ENCODE peak calls at places on chromosomes 11 and 22, in seven cellular contexts. A is HepG2, Q is HCT116, W is SK-N-SH, I is K562, R is GM12878, M is H1. V is an unnamed sample.
A peak's percentile ranks its signal among the peaks of the same experiment; 100 is the strongest.

GRCh38 chr11:40722179-40722795 is 737.2 kb downstream of the LRRC4C start:
- DNase-seq in Q (no peak), M (peak; percentile 72), A (peak; percentile 15), W (peak; percentile 44), R (no peak), I (peak; percentile 7), V (peak; percentile 58)

GRCh38 chr22:44913198-44913983 is 96.4 kb downstream of the PHF21B start:
- DNase-seq in I (no peak), M (no peak), R (no peak), W (no peak), Q (no peak), A (no peak), V (no peak)

GRCh38 chr11:13884159-13884799 is 78.2 kb upstream of the SPON1 start:
- DNase-seq in Q (no peak), A (no peak), R (no peak), I (no peak), M (no peak), W (no peak), V (no peak)

GRCh38 chr22:18091478-18091877 is 13.7 kb downstream of the PEX26 start:
- DNase-seq in W (no peak), M (no peak), Q (no peak), A (no peak), R (no peak), I (no peak), V (no peak)

GRCh38 chr11:114192841-114193389 is 103.3 kb upstream of the NNMT start:
- DNase-seq in A (no peak), W (no peak), R (no peak), I (no peak), Q (no peak), M (no peak), V (no peak)

GRCh38 chr22:44888491-44888941 is 121.3 kb downstream of the PHF21B start:
- DNase-seq in Q (no peak), I (no peak), R (no peak), M (no peak), A (no peak), W (no peak), V (no peak)

GRCh38 chr22:32775957-32776356 is 25.5 kb upstream of the TIMP3 start:
- DNase-seq in M (no peak), Q (no peak), W (peak; percentile 43), R (no peak), I (no peak), A (peak; percentile 68), V (no peak)

GRCh38 chr11:59654893-59655292 is 13.9 kb downstream of the PATL1 start:
- DNase-seq in Q (no peak), I (no peak), A (no peak), R (no peak), M (no peak), W (no peak), V (no peak)

GRCh38 chr11:57641011-57641410 is 8.7 kb downstream of the YPEL4 start:
- DNase-seq in M (no peak), Q (no peak), I (peak; percentile 34), R (no peak), W (no peak), A (no peak), V (no peak)

GRCh38 chr11:36818410-36818809 is 220.4 kb upstream of the RAG2 start:
- DNase-seq in R (no peak), M (peak; percentile 76), I (no peak), W (peak; percentile 19), A (no peak), Q (peak; percentile 6), V (peak; percentile 8)

GRCh38 chr11:67998150-67999045 is 5.5 kb downstream of the UNC93B1 start:
- DNase-seq in W (peak; percentile 10), M (no peak), Q (no peak), I (no peak), R (no peak), A (no peak), V (no peak)

GRCh38 chr11:75369846-75370245 is 18.4 kb upstream of the ARRB1 start:
- DNase-seq in M (no peak), Q (no peak), I (no peak), R (no peak), A (no peak), W (no peak), V (no peak)

GRCh38 chr11:89175796-89176195 is 1.9 kb upstream of the TYR start:
- DNase-seq in I (no peak), R (no peak), Q (no peak), M (no peak), A (no peak), W (no peak), V (no peak)

GRCh38 chr11:82546556-82547162 is 187.0 kb downstream of the FAM181B start:
- DNase-seq in I (no peak), Q (no peak), A (no peak), M (no peak), W (no peak), R (no peak), V (no peak)

GRCh38 chr11:34789196-34789834 is 126.9 kb downstream of the APIP start:
- DNase-seq in M (no peak), W (no peak), R (no peak), A (no peak), I (no peak), Q (no peak), V (no peak)

GRCh38 chr11:86211619-86212018 is 32.9 kb upstream of the EED start:
- DNase-seq in W (no peak), R (peak; percentile 74), Q (no peak), A (no peak), I (no peak), M (no peak), V (no peak)

GRCh38 chr11:86210898-86211297 is 33.7 kb upstream of the EED start:
- DNase-seq in W (no peak), M (no peak), I (no peak), A (no peak), Q (no peak), R (no peak), V (no peak)

GRCh38 chr11:86218125-86219081 is 26.1 kb upstream of the EED start:
- DNase-seq in Q (peak; percentile 66), M (peak; percentile 79), I (peak; percentile 80), A (peak; percentile 64), W (peak; percentile 70), R (peak; percentile 76), V (peak; percentile 88)

GRCh38 chr11:86212212-86212611 is 32.3 kb upstream of the EED start:
- DNase-seq in Q (no peak), R (no peak), A (no peak), W (no peak), M (no peak), I (no peak), V (no peak)

GRCh38 chr11:86214710-86215109 is 29.8 kb upstream of the EED start:
- DNase-seq in R (peak; percentile 91), W (no peak), I (no peak), M (no peak), A (no peak), Q (no peak), V (no peak)
- TF ChIP-seq JUND in R (peak; percentile 84), W (no peak), I (peak; percentile 11), M (no peak), A (no peak), Q (no peak), V (no peak)

DNA sequence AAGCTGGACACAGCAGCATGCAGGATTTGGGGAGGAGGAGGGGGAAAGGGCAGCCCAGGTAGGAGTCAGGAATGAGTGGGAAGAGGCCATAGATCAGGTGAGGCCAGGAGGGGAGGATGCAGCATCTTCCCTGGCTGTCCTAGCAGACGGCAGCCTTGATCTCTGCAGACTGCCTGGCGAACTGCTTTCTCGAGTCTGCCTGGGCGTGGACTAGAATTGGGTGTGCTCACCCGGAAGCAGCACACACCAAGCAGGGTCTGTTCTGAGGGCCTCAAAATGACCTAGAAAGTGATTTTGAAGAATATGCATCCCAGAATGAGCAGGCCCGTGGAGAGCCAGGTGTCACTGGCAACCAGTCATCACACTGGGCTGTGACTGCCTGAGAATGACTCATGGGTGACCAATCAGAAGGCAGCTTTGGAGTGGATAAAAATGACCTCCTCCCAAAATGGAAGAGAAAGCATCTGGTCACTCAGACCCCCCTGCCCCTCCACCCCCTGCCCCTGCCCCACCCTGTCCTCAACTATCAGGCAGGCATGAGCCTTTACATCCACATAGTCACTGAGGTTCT is 114.8 kb upstream of the NECTIN1 start:
- DNase-seq in A (no peak), M (no peak), I (no peak), Q (no peak), W (peak; percentile 55), R (no peak), V (peak; percentile 22)
- TF ChIP-seq JUND in A (no peak), M (no peak), I (no peak), Q (no peak), W (no peak), R (no peak), V (no peak)

GRCh38 chr22:46574993-46575914 is 37.8 kb upstream of the CELSR1 start:
- DNase-seq in Q (peak; percentile 46), I (no peak), W (peak; percentile 85), A (peak; percentile 84), R (no peak), M (no peak), V (peak; percentile 58)

GRCh38 chr22:46573781-46574437 is 36.5 kb upstream of the CELSR1 start:
- DNase-seq in W (no peak), I (no peak), R (no peak), Q (no peak), A (no peak), M (no peak), V (no peak)

GRCh38 chr22:46575915-46576555 is 38.6 kb upstream of the CELSR1 start:
- DNase-seq in I (no peak), R (no peak), Q (no peak), W (no peak), A (no peak), M (no peak), V (peak; percentile 40)

GRCh38 chr22:46572911-46573780 is 35.7 kb upstream of the CELSR1 start:
- DNase-seq in R (no peak), Q (no peak), A (no peak), W (no peak), I (no peak), M (no peak), V (no peak)

DNA sequence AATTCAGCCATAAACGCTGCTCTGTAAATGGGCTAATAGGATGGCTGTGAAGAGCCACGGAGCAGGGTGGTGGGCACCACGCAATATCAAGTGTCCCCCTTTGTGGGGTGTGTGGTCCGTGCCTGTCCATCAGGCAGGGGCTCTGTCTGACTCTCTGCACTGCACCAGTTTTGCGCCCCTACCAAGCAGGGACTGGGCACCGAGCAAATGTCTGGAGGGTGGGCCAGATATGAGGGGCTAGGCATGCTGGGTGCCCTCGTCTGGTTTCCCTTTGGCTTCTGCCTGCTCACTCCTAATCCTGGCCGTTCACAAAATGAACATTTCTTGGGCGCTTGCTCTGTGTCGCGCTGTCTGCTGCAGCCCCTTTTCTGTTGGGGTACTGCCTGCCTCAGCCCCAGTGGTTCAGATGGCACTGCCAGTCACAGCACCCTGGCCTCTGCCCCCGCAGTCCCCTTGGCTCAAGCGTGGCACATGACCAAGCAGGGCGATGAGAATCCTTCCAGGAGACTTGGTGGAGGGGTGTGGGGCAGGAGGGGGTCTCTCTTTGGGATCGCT is 37.1 kb upstream of the CELSR1 start:
- DNase-seq in R (no peak), I (no peak), A (no peak), M (no peak), Q (no peak), W (no peak), V (no peak)
- TF ChIP-seq JUND in R (no peak), I (no peak), A (no peak), M (no peak), Q (no peak), W (no peak), V (no peak)

DNA sequence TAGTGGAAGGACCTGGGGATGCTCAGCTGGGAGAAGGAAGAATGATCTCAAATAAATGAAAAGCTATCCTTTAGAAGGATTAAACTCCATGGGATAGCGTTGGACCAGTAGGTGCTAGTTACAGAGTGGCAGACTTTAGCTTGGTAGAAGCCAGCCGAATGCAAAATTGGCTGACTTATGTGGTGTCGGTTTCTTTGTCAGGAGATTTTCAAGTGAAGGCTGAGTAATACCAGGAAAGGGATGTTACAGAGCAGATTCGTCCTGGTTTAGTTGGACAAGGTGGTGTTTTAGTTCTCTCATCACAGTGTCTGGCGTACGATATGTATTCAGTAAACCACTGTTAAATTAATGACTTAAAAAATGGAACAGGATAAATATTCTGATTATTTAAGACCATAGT is 26.0 kb downstream of the FDX1 start:
- DNase-seq in R (peak; percentile 17), M (no peak), I (no peak), A (no peak), Q (no peak), W (no peak), V (no peak)
- TF ChIP-seq JUND in R (no peak), M (no peak), I (no peak), A (no peak), Q (no peak), W (no peak), V (no peak)